ENCODE peak calls at places on chromosomes 5 and 9, in six cellular contexts. U is GM12865, W is Calu3, Y is right lobe of liver, M is upper lobe of right lung, I is foreskin keratinocyte. K is an unnamed sample.

GRCh38 chr5:151741678-151742423 is 16.6 kb downstream of the ATOX1 start:
- DNase-seq in U (no peak), W (peak; percentile 50), Y (no peak), M (no peak), I (peak; percentile 93), K (no peak)

GRCh38 chr5:173568128-173568527 is 48.3 kb downstream of the BOD1 start:
- DNase-seq in U (no peak), W (no peak), Y (no peak), M (no peak), I (no peak), K (no peak)

GRCh38 chr9:93646640-93647178 is 70.3 kb downstream of the PHF2 start:
- DNase-seq in U (no peak), W (no peak), Y (no peak), M (peak; percentile 45), I (no peak), K (no peak)

GRCh38 chr5:142013734-142014495 is 1.1 kb upstream of the GNPDA1 start:
- DNase-seq in U (no peak), W (no peak), Y (peak; percentile 90), M (no peak), I (no peak), K (no peak)

GRCh38 chr9:91458905-91459304 is 35.3 kb upstream of the NFIL3 start:
- DNase-seq in U (no peak), W (no peak), Y (no peak), M (no peak), I (no peak), K (no peak)

GRCh38 chr5:27316283-27316675 is 277.9 kb upstream of the CDH9 start:
- DNase-seq in U (no peak), W (no peak), Y (no peak), M (no peak), I (peak; percentile 59), K (no peak)

GRCh38 chr9:125854553-125855275 is 107.5 kb downstream of the PBX3 start:
- DNase-seq in U (no peak), W (no peak), Y (no peak), M (no peak), I (no peak), K (no peak)

GRCh38 chr5:123028222-123028621 is 8.3 kb downstream of the PPIC start:
- DNase-seq in U (no peak), W (no peak), Y (no peak), M (no peak), I (no peak), K (no peak)

GRCh38 chr9:82604947-82605656 is 457.8 kb downstream of the RASEF start:
- DNase-seq in U (no peak), W (no peak), Y (peak; percentile 89), M (no peak), I (no peak), K (no peak)

GRCh38 chr9:109295475-109296110 is 25.3 kb downstream of the EPB41L4B start:
- DNase-seq in U (no peak), W (no peak), Y (no peak), M (no peak), I (no peak), K (no peak)

GRCh38 chr5:62284946-62285891 is 20.8 kb upstream of the KIF2A start:
- DNase-seq in U (peak; percentile 44), W (no peak), Y (no peak), M (no peak), I (no peak), K (no peak)

GRCh38 chr5:17882760-17883488 is 248.7 kb downstream of the TAF11L14 start:
- DNase-seq in U (no peak), W (no peak), Y (no peak), M (no peak), I (peak; percentile 89), K (no peak)

GRCh38 chr9:129208191-129209091 is 30.4 kb upstream of the IER5L start:
- DNase-seq in U (no peak), W (no peak), Y (no peak), M (no peak), I (no peak), K (no peak)

GRCh38 chr5:170347022-170347421 is 42.1 kb downstream of the KCNMB1 start:
- DNase-seq in U (no peak), W (no peak), Y (no peak), M (no peak), I (no peak), K (no peak)

GRCh38 chr5:171453056-171453725 is 33.7 kb downstream of the FGF18 start:
- DNase-seq in U (no peak), W (no peak), Y (no peak), M (no peak), I (no peak), K (no peak)

GRCh38 chr5:120396186-120396585 is 67.9 kb upstream of the PRR16 start:
- DNase-seq in U (no peak), W (no peak), Y (no peak), M (no peak), I (peak; percentile 32), K (no peak)

GRCh38 chr5:7261049-7261448 is 134.9 kb upstream of the ADCY2 start:
- DNase-seq in U (peak; percentile 44), W (peak; percentile 10), Y (no peak), M (no peak), I (no peak), K (peak; percentile 17)

GRCh38 chr5:113336975-113337374 is 97.8 kb downstream of the TSSK1B start:
- DNase-seq in U (peak; percentile 40), W (peak; percentile 54), Y (no peak), M (no peak), I (peak; percentile 17), K (no peak)

GRCh38 chr9:398085-398484 is 183.4 kb downstream of the DOCK8 start:
- DNase-seq in U (no peak), W (no peak), Y (no peak), M (no peak), I (no peak), K (no peak)

GRCh38 chr9:132973166-132973565 is 5.3 kb upstream of the GFI1B start:
- DNase-seq in U (no peak), W (no peak), Y (no peak), M (no peak), I (no peak), K (no peak)

GRCh38 chr5:151923865-151924264 is 786 bp downstream of the GLRA1 start:
- DNase-seq in U (no peak), W (peak; percentile 16), Y (no peak), M (no peak), I (no peak), K (no peak)

GRCh38 chr9:86876797-86877196 is 70.5 kb downstream of the GAS1 start:
- DNase-seq in U (no peak), W (no peak), Y (no peak), M (no peak), I (no peak), K (no peak)

GRCh38 chr9:108812388-108812787 is 43.4 kb downstream of the ACTL7B start:
- DNase-seq in U (no peak), W (no peak), Y (no peak), M (no peak), I (no peak), K (no peak)

GRCh38 chr5:178383919-178384814 is 151.6 kb upstream of the PHYKPL start:
- DNase-seq in U (no peak), W (no peak), Y (no peak), M (no peak), I (no peak), K (no peak)

GRCh38 chr5:178381921-178382688 is 149.5 kb upstream of the PHYKPL start:
- DNase-seq in U (no peak), W (no peak), Y (no peak), M (no peak), I (no peak), K (no peak)

GRCh38 chr5:178384815-178385471 is 152.3 kb upstream of the PHYKPL start:
- DNase-seq in U (no peak), W (no peak), Y (no peak), M (peak; percentile 37), I (no peak), K (no peak)

GRCh38 chr5:178382689-178383276 is 150.2 kb upstream of the PHYKPL start:
- DNase-seq in U (no peak), W (no peak), Y (no peak), M (no peak), I (no peak), K (no peak)

DNA sequence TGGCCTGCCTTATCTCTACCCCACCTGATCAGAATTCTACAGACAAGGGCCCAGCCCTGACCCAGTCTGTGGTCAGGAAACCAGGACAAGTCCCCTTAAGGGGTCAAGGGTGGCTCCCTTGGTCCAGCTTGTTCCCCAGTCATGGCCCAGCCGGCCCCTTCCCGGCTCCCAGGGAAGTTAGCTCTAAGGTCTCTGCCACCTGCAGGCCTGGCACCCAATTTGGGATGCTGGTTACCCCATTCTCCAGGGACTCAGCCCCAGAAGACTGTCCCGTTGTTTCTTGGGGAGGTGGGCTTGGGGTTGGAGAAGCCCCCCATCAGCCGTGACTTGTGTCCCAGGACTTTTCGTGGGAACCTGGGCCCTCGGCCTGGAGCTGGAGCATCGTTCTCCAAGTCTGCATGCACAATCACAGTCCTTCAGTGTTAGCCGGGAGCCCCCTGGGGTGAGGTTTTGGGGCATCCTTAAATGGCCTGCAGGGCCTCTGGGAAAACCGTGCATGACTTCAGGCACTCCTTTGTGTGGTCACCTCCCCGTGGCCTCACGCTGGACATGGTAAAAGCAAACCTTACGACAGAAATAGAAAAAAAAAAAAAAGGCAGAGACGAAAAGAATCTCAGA is 150.8 kb upstream of the PHYKPL start:
- DNase-seq in U (no peak), W (no peak), Y (no peak), M (no peak), I (no peak), K (no peak)
- TF ChIP-seq CTCF in U (no peak), W (no peak), Y (no peak), M (no peak), I (no peak), K (no peak)

GRCh38 chr9:127791085-127791484 is 5.3 kb downstream of the CDK9 start:
- DNase-seq in U (no peak), W (no peak), Y (no peak), M (no peak), I (no peak), K (no peak)
- TF ChIP-seq CTCF in U (no peak), W (no peak), Y (no peak), M (no peak), I (no peak), K (no peak)

DNA sequence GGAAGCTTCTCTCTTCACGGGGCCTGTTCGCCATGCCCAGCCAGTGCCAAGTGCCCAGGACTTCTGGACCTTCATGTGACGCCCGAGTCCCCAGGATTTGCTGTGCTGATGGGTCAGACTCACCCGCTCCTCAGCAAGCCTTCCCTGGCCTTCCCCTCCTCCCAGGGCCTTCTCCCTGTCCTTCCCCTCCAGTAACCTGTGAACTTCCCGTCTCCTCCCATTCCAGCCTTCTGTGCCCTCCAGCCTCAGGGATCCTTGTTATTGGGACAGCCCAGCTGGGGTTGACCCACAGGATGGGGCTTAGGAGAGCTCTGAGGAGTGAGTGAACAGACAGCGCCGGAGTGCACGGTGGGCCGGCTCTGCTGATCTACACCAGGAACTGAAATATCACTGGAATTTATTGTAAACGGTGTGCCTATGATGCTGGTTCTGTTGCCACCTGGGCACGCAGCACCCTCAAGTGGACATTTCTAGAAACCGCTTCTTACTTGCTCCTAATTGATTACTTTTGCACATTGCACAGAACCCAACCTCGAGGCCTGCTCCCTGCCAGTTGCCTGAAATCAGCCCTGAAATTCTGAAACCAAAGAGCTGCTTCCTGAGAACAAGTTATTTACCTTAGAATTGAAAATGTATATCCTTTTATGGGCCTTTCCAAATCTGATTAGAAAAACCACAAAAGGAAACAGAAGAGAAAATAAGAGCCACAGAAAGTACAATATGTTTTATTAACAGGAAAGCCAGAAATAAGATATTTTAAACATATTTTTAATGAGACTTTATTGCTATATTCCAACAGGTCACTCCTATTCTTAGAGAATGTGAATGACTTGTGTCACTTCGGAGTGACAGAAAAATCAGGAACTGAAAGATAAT is 1.6 kb downstream of the SPAAR start:
- DNase-seq in U (peak; percentile 63), W (peak; percentile 63), Y (peak; percentile 68), M (peak; percentile 69), I (no peak), K (peak; percentile 51)
- TF ChIP-seq CTCF in U (peak; percentile 46), W (peak; percentile 41), Y (peak; percentile 67), M (peak; percentile 54), I (peak; percentile 87), K (peak; percentile 26)

GRCh38 chr5:150438873-150439546 is 10.5 kb downstream of the RPS14 start:
- DNase-seq in U (no peak), W (peak; percentile 55), Y (no peak), M (no peak), I (no peak), K (no peak)
- TF ChIP-seq CTCF in U (peak; percentile 66), W (peak; percentile 49), Y (peak; percentile 59), M (peak; percentile 60), I (peak; percentile 58), K (peak; percentile 43)